ENCODE peak calls at places on chromosome 9, in eight cellular contexts. One of them, this sample, is unnamed.

GRCh38 chr9:83238871-83239624 is 176.1 kb upstream of the RASEF start:
- DNase-seq in cardiac muscle cell: peak; percentile 64
- DNase-seq in GM20000: no peak
- DNase-seq in fibroblast of lung: no peak
- DNase-seq in CD4-positive, alpha-beta T cell: no peak
- DNase-seq in thoracic aorta: no peak
- DNase-seq in heart right ventricle: peak; percentile 27
- DNase-seq in fibroblast of pulmonary artery: peak; percentile 36
- DNase-seq in this sample: no peak

GRCh38 chr9:114830546-114830945 is 24.7 kb upstream of the TNFSF15 start:
- DNase-seq in cardiac muscle cell: no peak
- DNase-seq in GM20000: no peak
- DNase-seq in fibroblast of lung: no peak
- DNase-seq in CD4-positive, alpha-beta T cell: no peak
- DNase-seq in thoracic aorta: no peak
- DNase-seq in heart right ventricle: no peak
- DNase-seq in fibroblast of pulmonary artery: no peak
- DNase-seq in this sample: no peak

GRCh38 chr9:7536310-7536939 is 263.2 kb downstream of the DMAC1 start:
- DNase-seq in cardiac muscle cell: peak; percentile 80
- DNase-seq in GM20000: peak; percentile 58
- DNase-seq in fibroblast of lung: peak; percentile 29
- DNase-seq in CD4-positive, alpha-beta T cell: no peak
- DNase-seq in thoracic aorta: no peak
- DNase-seq in heart right ventricle: peak; percentile 46
- DNase-seq in fibroblast of pulmonary artery: peak; percentile 73
- DNase-seq in this sample: no peak

GRCh38 chr9:131677445-131678180 is 62.3 kb downstream of the RAPGEF1 start:
- DNase-seq in cardiac muscle cell: peak; percentile 64
- DNase-seq in GM20000: peak; percentile 59
- DNase-seq in fibroblast of lung: peak; percentile 77
- DNase-seq in CD4-positive, alpha-beta T cell: no peak
- DNase-seq in thoracic aorta: no peak
- DNase-seq in heart right ventricle: no peak
- DNase-seq in fibroblast of pulmonary artery: peak; percentile 77
- DNase-seq in this sample: no peak

GRCh38 chr9:86942352-86943222 is 4.7 kb downstream of the GAS1 start:
- DNase-seq in cardiac muscle cell: no peak
- DNase-seq in GM20000: no peak
- DNase-seq in fibroblast of lung: no peak
- DNase-seq in CD4-positive, alpha-beta T cell: no peak
- DNase-seq in thoracic aorta: no peak
- DNase-seq in heart right ventricle: no peak
- DNase-seq in fibroblast of pulmonary artery: no peak
- DNase-seq in this sample: no peak

GRCh38 chr9:86946712-86947145 is 577 bp downstream of the GAS1 start:
- DNase-seq in cardiac muscle cell: peak; percentile 74
- DNase-seq in GM20000: peak; percentile 55
- DNase-seq in fibroblast of lung: peak; percentile 55
- DNase-seq in CD4-positive, alpha-beta T cell: no peak
- DNase-seq in thoracic aorta: no peak
- DNase-seq in heart right ventricle: peak; percentile 47
- DNase-seq in fibroblast of pulmonary artery: peak; percentile 66
- DNase-seq in this sample: no peak

GRCh38 chr9:113774968-113775367 is 101.1 kb upstream of the ZNF618 start:
- DNase-seq in cardiac muscle cell: no peak
- DNase-seq in GM20000: no peak
- DNase-seq in fibroblast of lung: no peak
- DNase-seq in CD4-positive, alpha-beta T cell: no peak
- DNase-seq in thoracic aorta: no peak
- DNase-seq in heart right ventricle: no peak
- DNase-seq in fibroblast of pulmonary artery: no peak
- DNase-seq in this sample: no peak

GRCh38 chr9:104983491-104983890 is 55.5 kb upstream of the ABCA1 start:
- DNase-seq in cardiac muscle cell: no peak
- DNase-seq in GM20000: no peak
- DNase-seq in fibroblast of lung: no peak
- DNase-seq in CD4-positive, alpha-beta T cell: no peak
- DNase-seq in thoracic aorta: no peak
- DNase-seq in heart right ventricle: no peak
- DNase-seq in fibroblast of pulmonary artery: no peak
- DNase-seq in this sample: no peak

GRCh38 chr9:79973627-79974026 is 401.9 kb downstream of the TLE4 start:
- DNase-seq in cardiac muscle cell: no peak
- DNase-seq in GM20000: no peak
- DNase-seq in fibroblast of lung: no peak
- DNase-seq in CD4-positive, alpha-beta T cell: no peak
- DNase-seq in thoracic aorta: no peak
- DNase-seq in heart right ventricle: no peak
- DNase-seq in fibroblast of pulmonary artery: no peak
- DNase-seq in this sample: no peak

GRCh38 chr9:124079176-124079925 is 67.8 kb downstream of the LHX2 start:
- DNase-seq in cardiac muscle cell: peak; percentile 50
- DNase-seq in GM20000: no peak
- DNase-seq in fibroblast of lung: peak; percentile 72
- DNase-seq in CD4-positive, alpha-beta T cell: no peak
- DNase-seq in thoracic aorta: no peak
- DNase-seq in heart right ventricle: peak; percentile 20
- DNase-seq in fibroblast of pulmonary artery: peak; percentile 58
- DNase-seq in this sample: no peak

DNA sequence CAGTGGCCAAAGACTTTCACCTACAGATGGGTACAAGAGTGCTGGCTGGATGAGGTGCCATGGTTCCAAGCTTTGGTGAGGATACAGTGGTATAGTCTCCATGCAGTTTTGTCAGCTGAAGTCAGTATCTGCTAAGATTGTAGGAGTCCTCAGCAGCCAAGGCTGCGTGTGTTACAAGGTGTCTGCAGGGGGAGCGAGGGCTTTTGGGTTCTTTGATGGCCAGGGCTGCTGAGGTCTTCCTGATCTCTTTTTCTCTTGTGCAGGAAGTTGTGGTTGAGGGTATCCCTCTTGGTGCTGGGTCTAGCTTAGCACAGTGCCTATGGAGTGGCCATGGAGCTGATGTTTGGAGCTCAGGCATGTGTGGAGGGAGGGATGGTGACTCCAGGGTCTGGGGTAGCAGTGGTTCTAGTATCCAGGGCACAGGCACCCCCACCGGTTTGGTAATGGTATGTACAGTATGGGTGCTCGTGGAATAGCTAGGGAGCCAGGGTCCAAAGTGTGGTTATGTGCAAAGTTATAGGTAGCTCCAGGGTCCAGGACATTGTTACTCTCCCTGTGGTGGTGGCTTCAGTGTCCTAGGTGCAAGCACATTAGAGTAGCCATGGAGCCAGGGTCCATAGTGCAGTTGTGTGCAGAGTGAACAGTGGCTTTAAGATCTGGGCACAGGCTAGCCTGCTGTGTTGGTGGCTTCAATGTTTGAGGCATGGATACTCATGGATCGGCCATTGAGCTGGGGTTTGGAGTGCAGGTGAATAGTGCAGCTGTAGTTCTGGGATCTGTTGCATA is 36.7 kb downstream of the CNTLN start:
- DNase-seq in cardiac muscle cell: no peak
- DNase-seq in GM20000: no peak
- DNase-seq in fibroblast of lung: no peak
- DNase-seq in CD4-positive, alpha-beta T cell: no peak
- DNase-seq in thoracic aorta: no peak
- DNase-seq in heart right ventricle: no peak
- DNase-seq in fibroblast of pulmonary artery: no peak
- DNase-seq in this sample: no peak
- TF ChIP-seq CTCF in cardiac muscle cell: no peak
- TF ChIP-seq CTCF in GM20000: no peak
- TF ChIP-seq CTCF in fibroblast of lung: no peak
- TF ChIP-seq CTCF in CD4-positive, alpha-beta T cell: no peak
- TF ChIP-seq CTCF in thoracic aorta: no peak
- TF ChIP-seq CTCF in heart right ventricle: no peak
- TF ChIP-seq CTCF in fibroblast of pulmonary artery: no peak
- TF ChIP-seq CTCF in this sample: no peak

DNA sequence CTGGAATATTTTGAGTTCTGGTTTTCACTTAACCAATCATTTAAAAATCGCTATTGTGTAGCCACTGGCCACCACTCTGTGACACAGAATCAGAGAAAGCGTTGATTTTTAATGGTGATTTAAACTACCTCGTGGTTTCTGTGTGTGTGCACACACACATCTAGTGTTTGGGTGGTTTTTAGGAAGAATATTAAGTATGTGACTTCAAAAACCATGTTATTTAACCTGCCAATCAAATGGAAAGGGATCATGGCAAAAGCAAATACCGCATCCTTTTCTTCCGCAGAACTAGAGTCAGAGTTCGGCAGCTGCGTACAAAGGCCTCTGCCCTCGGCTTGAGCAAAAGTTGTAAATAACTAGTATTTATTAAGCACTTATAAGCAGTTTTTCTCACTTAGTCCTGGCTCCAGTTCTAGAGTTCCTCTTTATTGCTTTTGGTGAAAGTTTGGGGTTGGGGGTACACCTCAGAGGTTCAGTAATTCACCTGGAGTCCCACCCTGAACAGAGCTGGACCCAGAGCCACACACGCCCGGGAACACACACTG is 40.6 kb downstream of the HABP4 start:
- DNase-seq in cardiac muscle cell: no peak
- DNase-seq in GM20000: no peak
- DNase-seq in fibroblast of lung: no peak
- DNase-seq in CD4-positive, alpha-beta T cell: no peak
- DNase-seq in thoracic aorta: no peak
- DNase-seq in heart right ventricle: no peak
- DNase-seq in fibroblast of pulmonary artery: no peak
- DNase-seq in this sample: no peak
- TF ChIP-seq CTCF in cardiac muscle cell: no peak
- TF ChIP-seq CTCF in GM20000: no peak
- TF ChIP-seq CTCF in fibroblast of lung: no peak
- TF ChIP-seq CTCF in CD4-positive, alpha-beta T cell: no peak
- TF ChIP-seq CTCF in thoracic aorta: no peak
- TF ChIP-seq CTCF in heart right ventricle: no peak
- TF ChIP-seq CTCF in fibroblast of pulmonary artery: no peak
- TF ChIP-seq CTCF in this sample: no peak

DNA sequence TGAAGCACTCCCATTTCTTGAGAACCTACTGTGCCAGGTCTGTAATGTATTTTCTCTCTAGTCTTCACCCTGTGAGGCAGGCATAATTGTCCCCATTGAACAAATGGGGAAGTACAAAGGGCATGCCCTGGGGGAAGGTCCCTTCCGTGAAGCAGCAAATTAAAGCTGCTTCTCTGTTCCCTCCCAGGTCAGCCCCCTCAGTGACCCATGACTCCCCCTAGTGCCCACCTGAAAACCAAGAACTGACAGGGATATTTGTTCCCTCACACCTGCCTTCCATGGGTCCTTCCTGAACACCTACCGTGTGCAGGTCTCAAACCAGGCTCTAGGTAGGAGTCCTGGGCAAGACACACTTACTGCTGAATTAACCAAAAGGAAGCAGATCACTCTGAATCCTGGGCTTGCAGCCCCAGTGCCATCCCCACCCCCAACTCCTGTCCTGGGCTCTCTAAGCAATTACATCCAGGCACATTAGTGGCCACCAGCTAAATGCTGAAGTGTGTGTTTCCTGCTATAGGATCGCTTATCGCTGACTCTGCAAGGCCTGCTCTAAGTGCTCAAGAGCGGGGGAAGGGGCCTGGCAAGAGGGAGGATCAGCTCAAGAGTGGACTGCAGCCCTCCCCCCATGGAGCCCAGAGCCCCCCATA is 254.8 kb downstream of the CDK5RAP2 start:
- DNase-seq in cardiac muscle cell: no peak
- DNase-seq in GM20000: no peak
- DNase-seq in fibroblast of lung: no peak
- DNase-seq in CD4-positive, alpha-beta T cell: no peak
- DNase-seq in thoracic aorta: no peak
- DNase-seq in heart right ventricle: no peak
- DNase-seq in fibroblast of pulmonary artery: no peak
- DNase-seq in this sample: no peak
- TF ChIP-seq CTCF in cardiac muscle cell: no peak
- TF ChIP-seq CTCF in GM20000: peak; percentile 38
- TF ChIP-seq CTCF in fibroblast of lung: no peak
- TF ChIP-seq CTCF in CD4-positive, alpha-beta T cell: no peak
- TF ChIP-seq CTCF in thoracic aorta: no peak
- TF ChIP-seq CTCF in heart right ventricle: no peak
- TF ChIP-seq CTCF in fibroblast of pulmonary artery: no peak
- TF ChIP-seq CTCF in this sample: no peak

GRCh38 chr9:112086627-112087026 is 88.5 kb downstream of the SUSD1 start:
- DNase-seq in cardiac muscle cell: peak; percentile 56
- DNase-seq in GM20000: no peak
- DNase-seq in fibroblast of lung: peak; percentile 11
- DNase-seq in CD4-positive, alpha-beta T cell: no peak
- DNase-seq in thoracic aorta: no peak
- DNase-seq in heart right ventricle: no peak
- DNase-seq in fibroblast of pulmonary artery: peak; percentile 64
- DNase-seq in this sample: no peak
- TF ChIP-seq CTCF in cardiac muscle cell: peak; percentile 50
- TF ChIP-seq CTCF in GM20000: peak; percentile 43
- TF ChIP-seq CTCF in fibroblast of lung: peak; percentile 46
- TF ChIP-seq CTCF in CD4-positive, alpha-beta T cell: peak; percentile 27
- TF ChIP-seq CTCF in thoracic aorta: peak; percentile 23
- TF ChIP-seq CTCF in heart right ventricle: peak; percentile 61
- TF ChIP-seq CTCF in fibroblast of pulmonary artery: peak; percentile 62
- TF ChIP-seq CTCF in this sample: no peak

GRCh38 chr9:3047912-3048311 is 204.0 kb upstream of the PUM3 start:
- DNase-seq in cardiac muscle cell: no peak
- DNase-seq in GM20000: no peak
- DNase-seq in fibroblast of lung: no peak
- DNase-seq in CD4-positive, alpha-beta T cell: no peak
- DNase-seq in thoracic aorta: no peak
- DNase-seq in heart right ventricle: no peak
- DNase-seq in fibroblast of pulmonary artery: no peak
- DNase-seq in this sample: no peak

GRCh38 chr9:3040761-3041160 is 196.9 kb upstream of the PUM3 start:
- DNase-seq in cardiac muscle cell: no peak
- DNase-seq in GM20000: no peak
- DNase-seq in fibroblast of lung: no peak
- DNase-seq in CD4-positive, alpha-beta T cell: no peak
- DNase-seq in thoracic aorta: no peak
- DNase-seq in heart right ventricle: no peak
- DNase-seq in fibroblast of pulmonary artery: no peak
- DNase-seq in this sample: no peak

GRCh38 chr9:3043369-3043768 is 199.5 kb upstream of the PUM3 start:
- DNase-seq in cardiac muscle cell: peak; percentile 2
- DNase-seq in GM20000: no peak
- DNase-seq in fibroblast of lung: peak; percentile 36
- DNase-seq in CD4-positive, alpha-beta T cell: no peak
- DNase-seq in thoracic aorta: no peak
- DNase-seq in heart right ventricle: no peak
- DNase-seq in fibroblast of pulmonary artery: peak; percentile 19
- DNase-seq in this sample: no peak

GRCh38 chr9:3045153-3045552 is 201.3 kb upstream of the PUM3 start:
- DNase-seq in cardiac muscle cell: no peak
- DNase-seq in GM20000: no peak
- DNase-seq in fibroblast of lung: no peak
- DNase-seq in CD4-positive, alpha-beta T cell: no peak
- DNase-seq in thoracic aorta: no peak
- DNase-seq in heart right ventricle: no peak
- DNase-seq in fibroblast of pulmonary artery: no peak
- DNase-seq in this sample: no peak
- TF ChIP-seq CTCF in cardiac muscle cell: no peak
- TF ChIP-seq CTCF in GM20000: no peak
- TF ChIP-seq CTCF in fibroblast of lung: no peak
- TF ChIP-seq CTCF in CD4-positive, alpha-beta T cell: no peak
- TF ChIP-seq CTCF in thoracic aorta: no peak
- TF ChIP-seq CTCF in heart right ventricle: no peak
- TF ChIP-seq CTCF in fibroblast of pulmonary artery: no peak
- TF ChIP-seq CTCF in this sample: no peak